ENCODE peak calls at places on chromosomes 5 and 9, in four cellular contexts. E is ovary, P is omental fat pad, I is natural killer cell. H is an unnamed sample.

GRCh38 chr9:126860077-126860756 is at the start of gene ZBTB34:
- DNase-seq in E (peak; percentile 82), P (peak; percentile 46), I (peak; percentile 83), H (peak; percentile 32)

GRCh38 chr5:147442134-147442726 is 67.6 kb downstream of the DPYSL3 start:
- DNase-seq in E (peak; percentile 48), P (no peak), I (no peak), H (no peak)

GRCh38 chr5:100562821-100563220 is 27.6 kb downstream of the FAM174A start:
- DNase-seq in E (no peak), P (no peak), I (no peak), H (no peak)

GRCh38 chr9:123368023-123368422 is 12.0 kb downstream of the CRB2 start:
- DNase-seq in E (no peak), P (no peak), I (no peak), H (no peak)

GRCh38 chr5:79200573-79201183 is 35.3 kb upstream of the JMY start:
- DNase-seq in E (no peak), P (no peak), I (no peak), H (no peak)

GRCh38 chr9:98334796-98335195 is 79.3 kb upstream of the TBC1D2 start:
- DNase-seq in E (no peak), P (no peak), I (no peak), H (no peak)

GRCh38 chr5:170225326-170226137 is 7.3 kb upstream of the C5orf58 start:
- DNase-seq in E (peak; percentile 82), P (peak; percentile 91), I (peak; percentile 62), H (no peak)

GRCh38 chr9:126642839-126643238 is 29.1 kb downstream of the LMX1B start:
- DNase-seq in E (no peak), P (no peak), I (no peak), H (no peak)

GRCh38 chr9:127162046-127162445 is 39.6 kb upstream of the ANGPTL2 start:
- DNase-seq in E (peak; percentile 10), P (no peak), I (no peak), H (no peak)

GRCh38 chr9:114046237-114046755 is 31.8 kb downstream of the AMBP start:
- DNase-seq in E (no peak), P (no peak), I (no peak), H (no peak)

GRCh38 chr5:75916144-75916543 is 167.0 kb upstream of the SV2C start:
- DNase-seq in E (no peak), P (no peak), I (no peak), H (no peak)

GRCh38 chr5:98205691-98206461 is 567.6 kb upstream of the RGMB start:
- DNase-seq in E (no peak), P (no peak), I (no peak), H (no peak)

GRCh38 chr5:175162036-175162435 is 281.9 kb downstream of the DRD1 start:
- DNase-seq in E (no peak), P (no peak), I (no peak), H (no peak)

GRCh38 chr9:88733651-88734470 is 198.9 kb downstream of the NXNL2 start:
- DNase-seq in E (no peak), P (peak; percentile 50), I (no peak), H (no peak)

GRCh38 chr5:31197183-31197582 is 3.7 kb downstream of the CDH6 start:
- DNase-seq in E (no peak), P (no peak), I (no peak), H (no peak)

GRCh38 chr5:79499640-79500273 is 14.2 kb downstream of the HOMER1 start:
- DNase-seq in E (no peak), P (no peak), I (no peak), H (no peak)

GRCh38 chr9:123080444-123080843 is 47.0 kb downstream of the GPR21 start:
- DNase-seq in E (no peak), P (no peak), I (no peak), H (no peak)

GRCh38 chr5:158124606-158125316 is 265.8 kb upstream of the CLINT1 start:
- DNase-seq in E (no peak), P (no peak), I (no peak), H (no peak)

GRCh38 chr5:158123595-158123994 is 264.6 kb upstream of the CLINT1 start:
- DNase-seq in E (no peak), P (no peak), I (no peak), H (no peak)

GRCh38 chr5:158120760-158121159 is 261.8 kb upstream of the CLINT1 start:
- DNase-seq in E (no peak), P (no peak), I (no peak), H (no peak)

GRCh38 chr5:158119852-158120708 is 261.1 kb upstream of the CLINT1 start:
- DNase-seq in E (no peak), P (no peak), I (no peak), H (no peak)

DNA sequence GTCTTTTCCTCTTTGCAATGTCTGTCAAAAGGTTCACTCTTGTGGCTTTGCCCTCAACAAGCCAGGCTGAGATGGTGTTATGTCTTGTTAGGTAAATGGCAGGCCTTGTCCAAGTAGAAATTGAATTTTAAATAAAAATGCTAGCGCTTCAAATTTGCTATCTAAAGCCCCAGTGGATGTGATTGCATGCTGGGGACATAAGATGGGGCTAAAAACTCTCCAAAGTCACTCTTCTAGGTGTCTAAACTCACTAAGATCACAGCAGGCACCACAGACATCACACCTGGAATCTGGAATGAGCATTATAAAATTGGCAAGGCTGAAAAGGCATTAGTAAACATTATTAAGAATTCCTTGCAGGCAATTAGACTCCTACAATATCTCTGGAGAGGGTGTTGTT is 262.7 kb upstream of the CLINT1 start:
- DNase-seq in E (no peak), P (no peak), I (no peak), H (no peak)
- TF ChIP-seq CTCF in E (no peak), P (no peak), I (no peak), H (peak; percentile 0)

GRCh38 chr5:180797256-180798192 is 5.1 kb downstream of the MGAT1 start:
- DNase-seq in E (no peak), P (no peak), I (no peak), H (no peak)
- TF ChIP-seq CTCF in E (no peak), P (no peak), I (no peak), H (no peak)

DNA sequence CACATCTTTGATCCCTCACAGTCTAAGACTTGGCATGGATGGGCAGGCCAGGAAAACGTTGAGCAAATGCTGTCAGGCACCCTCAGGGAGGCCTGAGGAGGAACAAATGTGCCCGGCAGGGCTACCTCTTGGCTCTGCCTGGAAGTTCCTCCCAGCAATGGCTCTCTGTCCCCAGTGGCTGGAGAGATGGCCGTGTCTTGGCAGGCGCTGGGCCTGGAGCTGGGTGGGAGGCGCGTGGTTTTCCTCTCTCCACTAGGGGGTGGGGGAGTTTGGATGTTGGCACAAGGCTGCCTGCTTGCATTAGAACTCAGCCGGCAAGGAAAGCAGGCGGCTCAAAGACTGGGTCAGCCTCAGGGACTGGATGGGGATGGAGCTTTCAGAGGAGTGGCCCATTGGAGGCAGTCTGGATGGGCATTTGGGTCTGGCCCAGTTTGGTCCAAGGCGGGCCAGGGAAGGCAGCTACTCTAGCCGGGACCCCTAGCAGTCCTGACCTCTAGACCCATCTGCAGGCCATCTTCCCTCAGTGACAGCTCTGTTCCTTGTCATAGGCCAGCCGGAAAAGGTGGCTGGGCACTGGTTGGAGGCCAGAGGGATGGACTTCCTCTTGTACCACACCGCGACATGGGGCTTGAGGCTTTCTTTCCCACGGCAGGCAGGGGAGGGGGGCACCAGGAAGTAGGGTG is 68.2 kb upstream of the STC2 start:
- DNase-seq in E (no peak), P (no peak), I (no peak), H (no peak)
- TF ChIP-seq CTCF in E (no peak), P (no peak), I (no peak), H (no peak)

DNA sequence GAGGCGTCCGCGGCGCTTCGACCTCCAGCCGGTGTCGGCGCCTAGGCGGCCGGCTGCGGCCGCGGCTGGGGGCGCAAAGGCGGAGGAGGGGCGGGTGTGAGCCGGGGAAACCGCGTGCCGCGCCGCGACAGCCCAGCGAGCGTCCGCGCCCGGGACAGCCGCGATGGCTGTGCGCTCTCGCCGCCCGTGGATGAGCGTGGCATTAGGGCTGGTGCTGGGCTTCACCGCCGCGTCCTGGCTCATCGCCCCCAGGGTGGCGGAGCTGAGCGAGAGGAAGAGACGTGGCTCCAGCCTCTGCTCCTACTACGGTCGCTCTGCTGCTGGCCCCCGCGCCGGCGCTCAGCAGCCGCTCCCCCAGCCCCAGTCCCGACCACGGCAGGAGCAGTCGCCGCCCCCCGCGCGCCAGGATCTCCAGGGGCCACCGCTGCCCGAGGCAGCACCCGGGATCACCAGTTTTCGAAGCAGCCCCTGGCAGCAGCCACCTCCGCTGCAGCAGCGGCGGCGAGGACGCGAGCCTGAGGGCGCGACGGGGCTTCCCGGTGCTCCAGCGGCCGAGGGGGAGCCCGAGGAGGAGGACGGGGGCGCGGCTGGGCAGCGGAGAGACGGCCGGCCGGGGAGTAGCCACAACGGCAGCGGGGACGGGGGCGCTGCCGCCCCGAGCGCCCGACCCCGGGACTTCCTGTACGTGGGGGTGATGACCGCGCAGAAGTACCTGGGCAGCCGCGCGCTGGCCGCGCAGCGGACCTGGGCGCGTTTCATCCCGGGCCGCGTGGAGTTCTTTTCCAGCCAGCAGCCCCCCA is 602 bp downstream of the CHSY3 start:
- DNase-seq in E (peak; percentile 39), P (no peak), I (no peak), H (peak; percentile 15)
- TF ChIP-seq CTCF in E (no peak), P (no peak), I (no peak), H (no peak)

DNA sequence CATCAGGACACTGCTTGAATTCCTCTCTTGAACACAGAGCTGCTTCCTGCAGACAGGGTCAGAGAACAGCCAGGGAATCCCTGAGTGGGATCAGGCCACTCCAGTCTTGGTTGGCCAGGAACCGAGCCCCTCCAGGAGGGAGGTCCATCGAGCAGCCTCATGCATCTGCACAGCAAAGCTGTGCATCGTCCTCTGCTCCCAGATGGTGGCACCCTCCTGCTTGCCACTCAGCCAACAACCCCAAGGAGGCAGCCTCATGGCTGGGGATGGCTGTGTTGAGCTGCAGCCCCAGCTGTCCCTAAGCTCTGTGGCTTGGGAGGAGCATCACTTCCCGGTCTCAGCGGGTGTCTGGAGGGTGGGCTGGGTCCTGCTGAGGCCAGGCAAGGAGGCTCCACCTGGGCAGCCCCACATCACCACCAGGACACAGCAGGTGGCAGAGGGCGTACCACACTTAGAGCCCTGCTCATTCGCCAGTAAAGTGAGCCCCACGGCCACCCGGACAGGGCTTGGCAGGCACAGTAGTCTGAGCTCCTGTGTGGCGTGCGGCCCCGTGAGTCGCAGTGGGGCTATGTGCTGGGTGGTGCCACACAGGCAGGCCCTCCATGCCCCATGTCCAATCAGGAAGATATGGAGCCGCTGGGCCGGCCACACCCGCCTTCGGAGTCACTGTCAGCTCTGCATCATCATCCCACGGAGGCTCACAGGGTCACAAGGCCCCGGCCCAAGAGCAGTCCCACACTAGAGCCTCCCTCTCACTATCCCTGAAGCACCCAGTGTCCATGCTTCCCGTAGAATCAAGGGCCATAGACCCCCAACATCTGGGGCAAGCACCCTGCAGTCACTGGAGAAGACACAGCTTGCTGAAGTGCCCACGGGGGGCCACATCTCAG is 11.9 kb downstream of the LPCAT1 start:
- DNase-seq in E (peak; percentile 27), P (peak; percentile 15), I (peak; percentile 14), H (peak; percentile 82)
- TF ChIP-seq CTCF in E (no peak), P (no peak), I (no peak), H (peak; percentile 44)

GRCh38 chr5:53917095-53917494 is 356.7 kb downstream of the NDUFS4 start:
- DNase-seq in E (no peak), P (no peak), I (no peak), H (no peak)
- TF ChIP-seq CTCF in E (no peak), P (no peak), I (no peak), H (no peak)

DNA sequence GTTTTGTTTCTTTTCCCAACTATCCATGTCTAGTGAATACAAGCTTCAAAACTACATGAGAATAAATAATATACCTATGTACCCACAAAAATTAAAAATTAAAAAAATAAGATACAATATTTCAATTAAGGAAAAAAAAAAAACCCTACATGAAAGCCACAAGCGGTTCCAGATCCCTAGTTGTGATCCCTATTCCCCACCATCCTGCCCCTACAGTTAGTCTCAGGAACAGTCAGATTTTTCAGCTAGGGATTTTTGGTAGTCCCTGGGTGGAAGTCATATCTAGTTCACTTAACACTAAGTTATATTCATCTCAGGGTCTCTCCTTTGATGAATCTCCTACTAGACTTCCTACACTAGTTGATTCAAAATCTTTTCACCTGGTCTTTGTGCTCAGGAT is 18.5 kb upstream of the PCDHB1 start:
- DNase-seq in E (no peak), P (no peak), I (no peak), H (no peak)
- TF ChIP-seq CTCF in E (no peak), P (no peak), I (no peak), H (no peak)

GRCh38 chr5:128083811-128084227 is 253 bp downstream of the SLC12A2 start:
- DNase-seq in E (no peak), P (no peak), I (no peak), H (no peak)
- TF ChIP-seq CTCF in E (no peak), P (no peak), I (peak; percentile 17), H (peak; percentile 15)